ENCODE peak calls at places on chromosomes 11 and 22, in eight cellular contexts. S is HCT116, N is K562, W is GM23338, C is Panc1, F is SK-N-SH, A is HepG2, H is GM12878. V is an unnamed sample. For H3K27me3, the result is how much of the 10 kb centered on the place peaks cover.

GRCh38 chr11:97570636-97571035 is 1180.8 kb downstream of the JRKL start:
- DNase-seq in S (no peak), N (no peak), W (no peak), C (no peak), F (no peak), A (no peak), H (no peak), V (no peak)

GRCh38 chr11:118834428-118835028 is 43.6 kb upstream of the DDX6 start:
- DNase-seq in S (no peak), N (no peak), W (no peak), C (no peak), F (no peak), A (no peak), H (no peak), V (peak)

GRCh38 chr11:1763796-1764661 is at the start of gene CTSD:
- DNase-seq in S (peak), N (peak), W (peak), C (no peak), F (peak), A (peak), H (no peak), V (peak)

GRCh38 chr11:94583885-94584500 is 16.8 kb downstream of the PIWIL4 start:
- DNase-seq in S (no peak), N (no peak), W (no peak), C (no peak), F (no peak), A (no peak), H (peak), V (peak)

GRCh38 chr22:47303161-47303890 is 540.9 kb downstream of the TBC1D22A start:
- DNase-seq in S (no peak), N (no peak), W (no peak), C (no peak), F (no peak), A (no peak), H (no peak), V (no peak)

GRCh38 chr22:40056163-40056958 is 61.6 kb downstream of the FAM83F start:
- DNase-seq in S (no peak), N (no peak), W (no peak), C (no peak), F (no peak), A (no peak), H (no peak), V (no peak)

GRCh38 chr11:111378773-111379499 is at the start of gene POU2AF1:
- DNase-seq in S (no peak), N (no peak), W (peak), C (no peak), F (no peak), A (no peak), H (peak), V (no peak)

GRCh38 chr11:128824199-128825049 is 42.7 kb downstream of the KCNJ1 start:
- DNase-seq in S (no peak), N (no peak), W (peak), C (no peak), F (no peak), A (no peak), H (no peak), V (no peak)

GRCh38 chr11:57490456-57491248 is 24.9 kb downstream of the SLC43A1 start:
- DNase-seq in S (no peak), N (no peak), W (no peak), C (no peak), F (no peak), A (no peak), H (no peak), V (no peak)

GRCh38 chr11:60078021-60078420 is 10.4 kb upstream of the MS4A2 start:
- DNase-seq in S (no peak), N (no peak), W (no peak), C (no peak), F (no peak), A (no peak), H (no peak), V (no peak)

GRCh38 chr11:29343465-29344333 is 673.1 kb downstream of the KCNA4 start:
- DNase-seq in S (peak), N (peak), W (peak), C (peak), F (peak), A (peak), H (no peak), V (peak)

DNA sequence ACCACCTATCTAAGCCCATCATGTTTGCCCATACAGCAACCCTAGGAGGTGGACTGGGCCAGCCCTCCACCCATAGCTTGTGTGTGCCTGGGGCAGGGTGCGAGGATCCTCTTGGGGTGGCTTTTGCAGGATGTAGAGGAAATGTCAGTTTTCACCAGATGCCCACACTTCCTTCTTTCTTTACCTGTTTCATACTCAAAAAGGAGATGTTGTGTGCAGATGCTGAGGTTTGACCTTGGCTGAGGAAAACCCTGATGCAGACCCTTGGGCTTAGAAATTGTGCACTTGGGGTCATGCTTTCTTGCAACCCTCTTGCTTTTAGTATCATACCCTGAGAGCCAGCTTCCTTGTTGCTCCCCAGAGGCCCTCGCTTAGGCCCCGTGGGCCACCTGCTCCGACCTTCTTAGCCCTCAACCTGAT is 2.2 kb downstream of the HTR3A start:
- DNase-seq in S (no peak), N (no peak), W (no peak), C (no peak), F (no peak), A (no peak), H (no peak), V (peak)
- H3K27me3 ChIP-seq in S (under half), N (half or more), W (under half), C (under half), F (under half), A (half or more), H (under half), V (under half)

GRCh38 chr22:24420072-24420976 is 7.1 kb upstream of the ADORA2A start:
- DNase-seq in S (no peak), N (no peak), W (peak), C (no peak), F (peak), A (peak), H (no peak), V (no peak)
- TF ChIP-seq REST in S (no peak), N (no peak), W (no peak), C (no peak), F (no peak), A (no peak), H (no peak), V (no peak)

DNA sequence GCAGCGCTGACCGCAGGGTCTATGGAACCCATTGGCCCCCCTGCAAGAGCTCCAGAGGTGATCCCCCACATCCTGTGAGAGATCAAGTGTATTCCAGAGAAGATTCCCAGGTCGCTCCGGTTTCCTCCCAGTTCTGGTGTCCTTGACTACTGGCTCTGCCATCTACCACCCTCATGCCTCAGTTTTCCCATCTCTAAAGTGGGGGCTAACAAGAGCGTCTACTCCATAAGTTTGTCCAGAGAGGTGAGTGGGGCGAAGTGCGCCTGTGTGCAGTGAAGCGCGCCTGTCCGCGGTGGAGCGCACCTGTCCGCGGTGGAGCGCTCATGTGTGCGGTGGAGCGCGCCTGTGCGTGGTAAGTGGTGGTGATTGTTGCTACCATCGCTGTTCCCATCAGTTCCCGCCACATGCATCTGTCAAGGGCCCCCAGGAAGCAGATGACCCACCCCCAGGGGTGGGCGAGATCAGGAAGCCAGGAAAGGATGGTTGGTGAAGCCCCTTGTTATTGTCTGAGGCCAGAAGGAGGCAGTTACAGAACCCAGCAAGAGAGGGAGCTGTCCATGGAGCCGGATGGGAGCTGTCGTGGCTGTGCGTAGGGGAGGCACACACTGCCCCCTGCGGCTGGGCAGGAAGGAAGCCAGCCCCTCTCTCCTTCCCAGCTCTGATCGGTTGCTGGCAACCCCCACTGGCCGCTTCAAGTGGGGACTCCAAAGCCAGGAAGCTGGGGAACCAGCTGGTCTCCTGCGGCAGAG is 73.2 kb upstream of the FGF3 start:
- DNase-seq in S (no peak), N (peak), W (peak), C (no peak), F (peak), A (peak), H (no peak), V (no peak)
- TF ChIP-seq CTCF in S (peak), N (peak), W (peak), C (no peak), F (peak), A (peak), H (no peak), V (no peak)

DNA sequence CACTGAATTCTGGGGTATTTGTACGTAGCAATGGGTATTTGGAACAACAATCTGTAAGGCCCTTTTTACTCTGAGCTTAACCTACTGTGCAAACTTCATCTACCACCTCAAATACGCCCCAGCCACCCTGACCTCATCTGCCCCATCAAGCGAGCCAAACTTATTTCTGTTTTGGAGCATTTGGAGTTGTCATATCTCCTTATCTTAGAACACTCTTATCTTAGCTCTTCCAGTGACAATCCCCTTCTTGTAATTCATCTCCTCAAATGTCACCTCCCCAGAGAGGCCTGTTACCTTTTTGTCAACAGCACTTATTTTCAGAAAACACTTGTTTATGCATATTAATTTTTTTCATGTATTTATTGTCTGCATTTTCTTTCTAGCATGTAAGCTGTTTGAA is 4.7 kb upstream of the MSANTD2 start:
- DNase-seq in S (no peak), N (no peak), W (no peak), C (no peak), F (no peak), A (no peak), H (no peak), V (no peak)
- H3K27me3 ChIP-seq in S (under half), N (under half), W (under half), C (under half), F (under half), A (under half), H (under half), V (under half)

DNA sequence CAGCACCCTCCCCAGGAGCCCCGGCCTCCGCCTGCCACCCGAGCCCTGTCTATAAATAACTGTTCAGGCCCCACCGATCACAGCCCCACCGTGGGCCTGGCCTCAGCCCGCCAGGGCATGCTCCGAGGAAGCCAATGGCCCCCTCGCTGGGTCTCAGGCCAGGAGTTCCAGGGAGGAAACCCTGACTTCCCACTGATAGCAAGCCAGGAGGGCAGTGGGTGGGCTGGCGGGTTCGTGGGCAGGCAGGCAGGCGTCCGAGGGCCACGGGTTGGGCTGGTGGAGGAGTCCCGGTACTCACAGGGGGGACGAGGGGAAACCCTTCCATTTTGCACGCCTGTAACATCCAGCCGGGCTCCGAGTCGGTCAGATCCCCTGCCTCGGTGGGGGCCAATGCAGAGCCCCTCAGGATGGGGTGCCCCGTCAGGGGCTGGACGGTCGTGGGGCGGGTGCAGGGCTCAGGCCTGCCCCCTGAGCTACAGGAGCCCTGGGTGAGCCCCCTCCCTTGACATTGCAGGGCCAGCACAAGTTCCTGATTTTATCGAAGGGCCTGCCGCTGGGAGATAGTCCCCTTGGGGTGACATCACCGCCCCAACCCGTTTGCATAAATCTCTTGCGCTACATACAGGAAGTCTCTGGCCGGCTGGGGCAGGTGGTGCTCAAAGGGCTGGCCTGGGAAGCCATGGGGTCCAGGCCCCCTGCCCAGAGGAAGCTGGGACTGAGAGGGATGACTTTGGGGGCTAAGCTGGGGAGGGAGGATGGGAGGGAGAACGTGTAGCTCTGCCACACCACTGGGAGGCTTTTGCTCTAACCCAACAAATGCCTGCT is at the start of gene SPI1:
- DNase-seq in S (no peak), N (peak), W (peak), C (no peak), F (peak), A (no peak), H (peak), V (peak)
- TF ChIP-seq REST in S (no peak), N (peak), W (no peak), C (no peak), F (no peak), A (no peak), H (no peak), V (peak)

GRCh38 chr22:20186183-20186870 is 35.5 kb upstream of the CCDC188 start:
- DNase-seq in S (no peak), N (peak), W (peak), C (no peak), F (peak), A (peak), H (no peak), V (no peak)
- TF ChIP-seq CTCF in S (peak), N (peak), W (peak), C (no peak), F (peak), A (peak), H (no peak), V (no peak)

GRCh38 chr22:25566812-25567211 is 2.3 kb downstream of the GRK3 start:
- DNase-seq in S (no peak), N (no peak), W (no peak), C (no peak), F (no peak), A (no peak), H (no peak), V (peak)
- H3K27me3 ChIP-seq in S (under half), N (under half), W (under half), C (under half), F (under half), A (under half), H (under half), V (under half)

DNA sequence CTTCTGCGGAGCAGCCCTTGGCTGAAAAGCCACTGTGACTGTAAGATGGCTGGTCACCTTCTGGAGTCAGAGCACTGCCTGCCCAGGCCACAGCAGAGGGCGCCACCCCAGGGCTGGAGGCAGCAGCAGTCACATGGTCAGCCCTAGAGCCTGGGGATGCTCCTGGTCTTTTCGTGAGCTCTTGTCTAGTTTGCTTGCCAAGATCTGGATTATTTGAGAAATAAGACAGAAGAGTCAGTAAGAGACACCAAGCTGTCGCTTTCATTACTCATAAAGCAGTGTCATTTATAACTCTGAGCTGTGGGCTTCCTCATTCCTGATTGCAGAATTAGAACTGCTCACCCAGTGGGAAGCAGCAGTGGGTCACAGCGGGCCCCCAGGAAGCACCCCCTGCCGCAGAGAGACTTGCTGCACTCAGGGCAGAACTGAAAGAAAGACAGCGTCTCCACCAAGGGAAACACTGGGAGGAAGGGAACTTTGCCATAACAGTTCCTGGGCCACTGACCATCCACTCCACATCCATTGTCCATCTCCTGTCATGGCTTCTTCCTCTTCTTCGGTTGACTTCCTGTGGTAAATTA is 56.7 kb downstream of the PPP6R2 start:
- DNase-seq in S (peak), N (peak), W (peak), C (no peak), F (peak), A (peak), H (no peak), V (peak)
- TF ChIP-seq REST in S (no peak), N (no peak), W (no peak), C (no peak), F (no peak), A (no peak), H (no peak), V (no peak)

GRCh38 chr22:50527921-50528681 is 1.7 kb downstream of the TYMP start:
- DNase-seq in S (no peak), N (no peak), W (peak), C (no peak), F (no peak), A (no peak), H (no peak), V (no peak)

GRCh38 chr22:50524664-50525103 is 714 bp downstream of the SCO2 start:
- DNase-seq in S (no peak), N (no peak), W (no peak), C (no peak), F (no peak), A (no peak), H (no peak), V (peak)

GRCh38 chr22:50526849-50527801 is 1.7 kb upstream of the SCO2 start:
- DNase-seq in S (no peak), N (peak), W (peak), C (no peak), F (peak), A (peak), H (no peak), V (peak)

GRCh38 chr22:50525104-50525958 is at the start of gene SCO2:
- DNase-seq in S (peak), N (peak), W (peak), C (no peak), F (peak), A (peak), H (peak), V (peak)

DNA sequence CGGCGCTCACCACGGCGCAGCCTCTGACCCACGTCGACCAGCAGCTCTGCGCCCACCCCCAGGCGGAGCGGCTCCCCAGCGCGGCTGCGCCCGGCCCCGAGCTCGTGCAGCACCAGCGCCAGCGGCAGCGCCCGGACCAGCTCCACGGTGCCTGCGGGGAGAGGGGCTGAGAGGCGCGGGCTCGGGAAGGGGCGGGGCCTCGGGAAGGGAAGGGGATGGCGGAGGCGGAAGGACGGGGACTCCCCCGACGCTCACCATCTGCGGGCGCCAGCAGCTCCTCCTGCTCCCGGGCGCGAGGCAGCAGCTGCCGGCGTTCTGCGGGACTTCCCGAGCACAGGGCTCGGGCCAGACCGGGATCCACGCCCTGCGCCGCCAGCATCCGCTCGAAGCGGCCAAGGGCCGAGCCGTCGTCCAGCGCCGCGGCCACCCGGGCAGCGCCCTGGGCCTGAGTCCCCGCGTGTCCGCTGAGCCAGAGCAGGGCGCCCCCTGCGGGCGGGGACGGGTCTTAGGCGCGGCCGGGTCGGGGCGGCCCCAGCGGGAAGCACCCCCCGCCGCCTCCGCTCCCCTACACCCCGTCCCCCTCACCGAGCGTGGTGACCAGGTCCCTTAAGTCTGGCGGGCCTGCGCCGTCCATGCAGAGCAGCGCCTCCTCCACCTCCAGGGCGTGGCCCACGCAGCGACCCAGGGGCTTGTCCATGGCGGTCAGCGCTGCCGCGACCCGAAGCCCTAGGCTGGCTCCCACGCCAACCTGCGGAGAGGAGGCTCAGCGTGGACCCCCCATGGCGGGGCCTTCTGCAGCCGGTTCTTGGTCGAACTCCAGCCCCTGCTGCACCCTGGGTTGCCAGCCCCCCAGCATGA is 822 bp upstream of the SCO2 start:
- DNase-seq in S (no peak), N (peak), W (peak), C (no peak), F (peak), A (peak), H (no peak), V (peak)
- TF ChIP-seq CTCF in S (no peak), N (peak), W (peak), C (peak), F (peak), A (peak), H (peak), V (peak)

V was measured in HL-60.